ENCODE peak calls at places on chromosomes 1 and 21, in eight cellular contexts. One of them, this sample, is unnamed.

GRCh38 chr1:201274616-201275265 is 8.6 kb upstream of the PKP1 start:
- DNase-seq in stimulated activated CD4-positive, alpha-beta T cell treated with anti-CD3 and anti-CD28 coated beads, Interleukin-1b, Interleukin-23, amount 100 ng/mL, for 24 hours: no peak
- DNase-seq in cardiac fibroblast: no peak
- DNase-seq in hypothalamus: no peak
- DNase-seq in stimulated activated effector memory CD8-positive, alpha-beta T cell treated with anti-CD3 and anti-CD28 coated beads, Interleukin-12 subunit alpha, Interleukin-12 subunit beta, amount 100 ng/mL, for 72 hours: no peak
- DNase-seq in CD8-positive, alpha-beta memory T cell: no peak
- DNase-seq in activated naive CD8-positive, alpha-beta T cell treated with anti-CD3 and anti-CD28 coated beads, Interleukin-2, amount 50 U/mL, for 16 hours: no peak
- DNase-seq in KBM-7: no peak
- DNase-seq in this sample: no peak

GRCh38 chr1:14755518-14756252 is 157.2 kb downstream of the KAZN start:
- DNase-seq in activated naive CD8-positive, alpha-beta T cell treated with anti-CD3 and anti-CD28 coated beads, Interleukin-2, amount 50 U/mL, for 16 hours: no peak
- DNase-seq in stimulated activated CD4-positive, alpha-beta T cell treated with anti-CD3 and anti-CD28 coated beads, Interleukin-1b, Interleukin-23, amount 100 ng/mL, for 24 hours: no peak
- DNase-seq in KBM-7: peak
- DNase-seq in hypothalamus: no peak
- DNase-seq in cardiac fibroblast: no peak
- DNase-seq in stimulated activated effector memory CD8-positive, alpha-beta T cell treated with anti-CD3 and anti-CD28 coated beads, Interleukin-12 subunit alpha, Interleukin-12 subunit beta, amount 100 ng/mL, for 72 hours: no peak
- DNase-seq in CD8-positive, alpha-beta memory T cell: no peak
- DNase-seq in this sample: no peak

GRCh38 chr1:21497466-21498061 is 11.7 kb upstream of the ALPL start:
- DNase-seq in stimulated activated effector memory CD8-positive, alpha-beta T cell treated with anti-CD3 and anti-CD28 coated beads, Interleukin-12 subunit alpha, Interleukin-12 subunit beta, amount 100 ng/mL, for 72 hours: no peak
- DNase-seq in hypothalamus: no peak
- DNase-seq in stimulated activated CD4-positive, alpha-beta T cell treated with anti-CD3 and anti-CD28 coated beads, Interleukin-1b, Interleukin-23, amount 100 ng/mL, for 24 hours: no peak
- DNase-seq in cardiac fibroblast: no peak
- DNase-seq in activated naive CD8-positive, alpha-beta T cell treated with anti-CD3 and anti-CD28 coated beads, Interleukin-2, amount 50 U/mL, for 16 hours: no peak
- DNase-seq in KBM-7: no peak
- DNase-seq in CD8-positive, alpha-beta memory T cell: no peak
- DNase-seq in this sample: no peak

GRCh38 chr1:66705100-66705499 is 47.2 kb upstream of the DYNLT5 start:
- DNase-seq in cardiac fibroblast: no peak
- DNase-seq in KBM-7: no peak
- DNase-seq in stimulated activated CD4-positive, alpha-beta T cell treated with anti-CD3 and anti-CD28 coated beads, Interleukin-1b, Interleukin-23, amount 100 ng/mL, for 24 hours: no peak
- DNase-seq in hypothalamus: no peak
- DNase-seq in activated naive CD8-positive, alpha-beta T cell treated with anti-CD3 and anti-CD28 coated beads, Interleukin-2, amount 50 U/mL, for 16 hours: no peak
- DNase-seq in CD8-positive, alpha-beta memory T cell: no peak
- DNase-seq in stimulated activated effector memory CD8-positive, alpha-beta T cell treated with anti-CD3 and anti-CD28 coated beads, Interleukin-12 subunit alpha, Interleukin-12 subunit beta, amount 100 ng/mL, for 72 hours: no peak
- DNase-seq in this sample: no peak

GRCh38 chr1:26744075-26744958 is 43.4 kb upstream of the PIGV start:
- DNase-seq in cardiac fibroblast: peak
- DNase-seq in CD8-positive, alpha-beta memory T cell: peak
- DNase-seq in activated naive CD8-positive, alpha-beta T cell treated with anti-CD3 and anti-CD28 coated beads, Interleukin-2, amount 50 U/mL, for 16 hours: peak
- DNase-seq in hypothalamus: peak
- DNase-seq in stimulated activated effector memory CD8-positive, alpha-beta T cell treated with anti-CD3 and anti-CD28 coated beads, Interleukin-12 subunit alpha, Interleukin-12 subunit beta, amount 100 ng/mL, for 72 hours: peak
- DNase-seq in stimulated activated CD4-positive, alpha-beta T cell treated with anti-CD3 and anti-CD28 coated beads, Interleukin-1b, Interleukin-23, amount 100 ng/mL, for 24 hours: peak
- DNase-seq in KBM-7: peak
- DNase-seq in this sample: peak

GRCh38 chr1:30612666-30613065 is 110.7 kb downstream of the MATN1 start:
- DNase-seq in stimulated activated effector memory CD8-positive, alpha-beta T cell treated with anti-CD3 and anti-CD28 coated beads, Interleukin-12 subunit alpha, Interleukin-12 subunit beta, amount 100 ng/mL, for 72 hours: no peak
- DNase-seq in hypothalamus: no peak
- DNase-seq in activated naive CD8-positive, alpha-beta T cell treated with anti-CD3 and anti-CD28 coated beads, Interleukin-2, amount 50 U/mL, for 16 hours: no peak
- DNase-seq in stimulated activated CD4-positive, alpha-beta T cell treated with anti-CD3 and anti-CD28 coated beads, Interleukin-1b, Interleukin-23, amount 100 ng/mL, for 24 hours: no peak
- DNase-seq in KBM-7: no peak
- DNase-seq in cardiac fibroblast: no peak
- DNase-seq in CD8-positive, alpha-beta memory T cell: no peak
- DNase-seq in this sample: no peak

GRCh38 chr1:93960641-93961147 is 51.5 kb upstream of the GCLM start:
- DNase-seq in stimulated activated CD4-positive, alpha-beta T cell treated with anti-CD3 and anti-CD28 coated beads, Interleukin-1b, Interleukin-23, amount 100 ng/mL, for 24 hours: no peak
- DNase-seq in activated naive CD8-positive, alpha-beta T cell treated with anti-CD3 and anti-CD28 coated beads, Interleukin-2, amount 50 U/mL, for 16 hours: no peak
- DNase-seq in CD8-positive, alpha-beta memory T cell: no peak
- DNase-seq in KBM-7: no peak
- DNase-seq in stimulated activated effector memory CD8-positive, alpha-beta T cell treated with anti-CD3 and anti-CD28 coated beads, Interleukin-12 subunit alpha, Interleukin-12 subunit beta, amount 100 ng/mL, for 72 hours: no peak
- DNase-seq in hypothalamus: no peak
- DNase-seq in cardiac fibroblast: no peak
- DNase-seq in this sample: no peak

GRCh38 chr1:12019858-12020509 is 686 bp downstream of the MIIP start:
- DNase-seq in cardiac fibroblast: peak
- DNase-seq in hypothalamus: no peak
- DNase-seq in CD8-positive, alpha-beta memory T cell: no peak
- DNase-seq in activated naive CD8-positive, alpha-beta T cell treated with anti-CD3 and anti-CD28 coated beads, Interleukin-2, amount 50 U/mL, for 16 hours: no peak
- DNase-seq in stimulated activated effector memory CD8-positive, alpha-beta T cell treated with anti-CD3 and anti-CD28 coated beads, Interleukin-12 subunit alpha, Interleukin-12 subunit beta, amount 100 ng/mL, for 72 hours: no peak
- DNase-seq in KBM-7: peak
- DNase-seq in stimulated activated CD4-positive, alpha-beta T cell treated with anti-CD3 and anti-CD28 coated beads, Interleukin-1b, Interleukin-23, amount 100 ng/mL, for 24 hours: no peak
- DNase-seq in this sample: no peak

GRCh38 chr1:12613180-12613579 is 4.8 kb downstream of the DHRS3 start:
- DNase-seq in activated naive CD8-positive, alpha-beta T cell treated with anti-CD3 and anti-CD28 coated beads, Interleukin-2, amount 50 U/mL, for 16 hours: no peak
- DNase-seq in cardiac fibroblast: no peak
- DNase-seq in hypothalamus: no peak
- DNase-seq in stimulated activated CD4-positive, alpha-beta T cell treated with anti-CD3 and anti-CD28 coated beads, Interleukin-1b, Interleukin-23, amount 100 ng/mL, for 24 hours: no peak
- DNase-seq in stimulated activated effector memory CD8-positive, alpha-beta T cell treated with anti-CD3 and anti-CD28 coated beads, Interleukin-12 subunit alpha, Interleukin-12 subunit beta, amount 100 ng/mL, for 72 hours: no peak
- DNase-seq in KBM-7: no peak
- DNase-seq in CD8-positive, alpha-beta memory T cell: no peak
- DNase-seq in this sample: no peak

GRCh38 chr1:113390871-113391642 is 742 bp downstream of the MAGI3 start:
- DNase-seq in stimulated activated effector memory CD8-positive, alpha-beta T cell treated with anti-CD3 and anti-CD28 coated beads, Interleukin-12 subunit alpha, Interleukin-12 subunit beta, amount 100 ng/mL, for 72 hours: peak
- DNase-seq in stimulated activated CD4-positive, alpha-beta T cell treated with anti-CD3 and anti-CD28 coated beads, Interleukin-1b, Interleukin-23, amount 100 ng/mL, for 24 hours: peak
- DNase-seq in activated naive CD8-positive, alpha-beta T cell treated with anti-CD3 and anti-CD28 coated beads, Interleukin-2, amount 50 U/mL, for 16 hours: no peak
- DNase-seq in KBM-7: peak
- DNase-seq in cardiac fibroblast: peak
- DNase-seq in CD8-positive, alpha-beta memory T cell: peak
- DNase-seq in hypothalamus: peak
- DNase-seq in this sample: no peak

GRCh38 chr1:13708380-13709010 is 8.5 kb downstream of the PRDM2 start:
- DNase-seq in activated naive CD8-positive, alpha-beta T cell treated with anti-CD3 and anti-CD28 coated beads, Interleukin-2, amount 50 U/mL, for 16 hours: no peak
- DNase-seq in KBM-7: no peak
- DNase-seq in stimulated activated effector memory CD8-positive, alpha-beta T cell treated with anti-CD3 and anti-CD28 coated beads, Interleukin-12 subunit alpha, Interleukin-12 subunit beta, amount 100 ng/mL, for 72 hours: no peak
- DNase-seq in cardiac fibroblast: no peak
- DNase-seq in CD8-positive, alpha-beta memory T cell: no peak
- DNase-seq in hypothalamus: no peak
- DNase-seq in stimulated activated CD4-positive, alpha-beta T cell treated with anti-CD3 and anti-CD28 coated beads, Interleukin-1b, Interleukin-23, amount 100 ng/mL, for 24 hours: no peak
- DNase-seq in this sample: no peak

GRCh38 chr1:197567442-197567841 is 207.8 kb downstream of the DENND1B start:
- DNase-seq in activated naive CD8-positive, alpha-beta T cell treated with anti-CD3 and anti-CD28 coated beads, Interleukin-2, amount 50 U/mL, for 16 hours: no peak
- DNase-seq in KBM-7: no peak
- DNase-seq in stimulated activated effector memory CD8-positive, alpha-beta T cell treated with anti-CD3 and anti-CD28 coated beads, Interleukin-12 subunit alpha, Interleukin-12 subunit beta, amount 100 ng/mL, for 72 hours: no peak
- DNase-seq in CD8-positive, alpha-beta memory T cell: no peak
- DNase-seq in stimulated activated CD4-positive, alpha-beta T cell treated with anti-CD3 and anti-CD28 coated beads, Interleukin-1b, Interleukin-23, amount 100 ng/mL, for 24 hours: no peak
- DNase-seq in hypothalamus: no peak
- DNase-seq in cardiac fibroblast: no peak
- DNase-seq in this sample: no peak

GRCh38 chr1:20368866-20369545 is 78.3 kb downstream of the VWA5B1 start:
- DNase-seq in stimulated activated effector memory CD8-positive, alpha-beta T cell treated with anti-CD3 and anti-CD28 coated beads, Interleukin-12 subunit alpha, Interleukin-12 subunit beta, amount 100 ng/mL, for 72 hours: no peak
- DNase-seq in CD8-positive, alpha-beta memory T cell: no peak
- DNase-seq in stimulated activated CD4-positive, alpha-beta T cell treated with anti-CD3 and anti-CD28 coated beads, Interleukin-1b, Interleukin-23, amount 100 ng/mL, for 24 hours: no peak
- DNase-seq in hypothalamus: no peak
- DNase-seq in KBM-7: no peak
- DNase-seq in activated naive CD8-positive, alpha-beta T cell treated with anti-CD3 and anti-CD28 coated beads, Interleukin-2, amount 50 U/mL, for 16 hours: no peak
- DNase-seq in cardiac fibroblast: no peak
- DNase-seq in this sample: no peak

GRCh38 chr1:166730299-166730888 is 108.9 kb upstream of the POGK start:
- DNase-seq in KBM-7: peak
- DNase-seq in activated naive CD8-positive, alpha-beta T cell treated with anti-CD3 and anti-CD28 coated beads, Interleukin-2, amount 50 U/mL, for 16 hours: no peak
- DNase-seq in hypothalamus: no peak
- DNase-seq in stimulated activated CD4-positive, alpha-beta T cell treated with anti-CD3 and anti-CD28 coated beads, Interleukin-1b, Interleukin-23, amount 100 ng/mL, for 24 hours: no peak
- DNase-seq in cardiac fibroblast: no peak
- DNase-seq in CD8-positive, alpha-beta memory T cell: no peak
- DNase-seq in stimulated activated effector memory CD8-positive, alpha-beta T cell treated with anti-CD3 and anti-CD28 coated beads, Interleukin-12 subunit alpha, Interleukin-12 subunit beta, amount 100 ng/mL, for 72 hours: no peak
- DNase-seq in this sample: no peak

GRCh38 chr21:31335957-31336738 is 7.9 kb downstream of the TIAM1 start:
- DNase-seq in activated naive CD8-positive, alpha-beta T cell treated with anti-CD3 and anti-CD28 coated beads, Interleukin-2, amount 50 U/mL, for 16 hours: no peak
- DNase-seq in stimulated activated CD4-positive, alpha-beta T cell treated with anti-CD3 and anti-CD28 coated beads, Interleukin-1b, Interleukin-23, amount 100 ng/mL, for 24 hours: no peak
- DNase-seq in stimulated activated effector memory CD8-positive, alpha-beta T cell treated with anti-CD3 and anti-CD28 coated beads, Interleukin-12 subunit alpha, Interleukin-12 subunit beta, amount 100 ng/mL, for 72 hours: no peak
- DNase-seq in cardiac fibroblast: peak
- DNase-seq in hypothalamus: no peak
- DNase-seq in CD8-positive, alpha-beta memory T cell: no peak
- DNase-seq in KBM-7: no peak
- DNase-seq in this sample: no peak

GRCh38 chr1:227058321-227058751 is 118.2 kb downstream of the COQ8A start:
- DNase-seq in CD8-positive, alpha-beta memory T cell: no peak
- DNase-seq in stimulated activated CD4-positive, alpha-beta T cell treated with anti-CD3 and anti-CD28 coated beads, Interleukin-1b, Interleukin-23, amount 100 ng/mL, for 24 hours: no peak
- DNase-seq in activated naive CD8-positive, alpha-beta T cell treated with anti-CD3 and anti-CD28 coated beads, Interleukin-2, amount 50 U/mL, for 16 hours: no peak
- DNase-seq in KBM-7: no peak
- DNase-seq in hypothalamus: no peak
- DNase-seq in cardiac fibroblast: peak
- DNase-seq in stimulated activated effector memory CD8-positive, alpha-beta T cell treated with anti-CD3 and anti-CD28 coated beads, Interleukin-12 subunit alpha, Interleukin-12 subunit beta, amount 100 ng/mL, for 72 hours: no peak
- DNase-seq in this sample: no peak

GRCh38 chr1:47563206-47563605 is 125.4 kb downstream of the FOXD2 start:
- DNase-seq in hypothalamus: no peak
- DNase-seq in cardiac fibroblast: no peak
- DNase-seq in stimulated activated CD4-positive, alpha-beta T cell treated with anti-CD3 and anti-CD28 coated beads, Interleukin-1b, Interleukin-23, amount 100 ng/mL, for 24 hours: no peak
- DNase-seq in CD8-positive, alpha-beta memory T cell: no peak
- DNase-seq in activated naive CD8-positive, alpha-beta T cell treated with anti-CD3 and anti-CD28 coated beads, Interleukin-2, amount 50 U/mL, for 16 hours: no peak
- DNase-seq in KBM-7: peak
- DNase-seq in stimulated activated effector memory CD8-positive, alpha-beta T cell treated with anti-CD3 and anti-CD28 coated beads, Interleukin-12 subunit alpha, Interleukin-12 subunit beta, amount 100 ng/mL, for 72 hours: no peak
- DNase-seq in this sample: no peak

GRCh38 chr1:162892916-162893714 is 32.1 kb upstream of the CCDC190 start:
- DNase-seq in stimulated activated CD4-positive, alpha-beta T cell treated with anti-CD3 and anti-CD28 coated beads, Interleukin-1b, Interleukin-23, amount 100 ng/mL, for 24 hours: no peak
- DNase-seq in KBM-7: peak
- DNase-seq in activated naive CD8-positive, alpha-beta T cell treated with anti-CD3 and anti-CD28 coated beads, Interleukin-2, amount 50 U/mL, for 16 hours: no peak
- DNase-seq in stimulated activated effector memory CD8-positive, alpha-beta T cell treated with anti-CD3 and anti-CD28 coated beads, Interleukin-12 subunit alpha, Interleukin-12 subunit beta, amount 100 ng/mL, for 72 hours: no peak
- DNase-seq in hypothalamus: no peak
- DNase-seq in CD8-positive, alpha-beta memory T cell: no peak
- DNase-seq in cardiac fibroblast: peak
- DNase-seq in this sample: no peak

GRCh38 chr1:235557495-235557894 is 53.2 kb upstream of the B3GALNT2 start:
- DNase-seq in activated naive CD8-positive, alpha-beta T cell treated with anti-CD3 and anti-CD28 coated beads, Interleukin-2, amount 50 U/mL, for 16 hours: no peak
- DNase-seq in cardiac fibroblast: no peak
- DNase-seq in stimulated activated CD4-positive, alpha-beta T cell treated with anti-CD3 and anti-CD28 coated beads, Interleukin-1b, Interleukin-23, amount 100 ng/mL, for 24 hours: peak
- DNase-seq in stimulated activated effector memory CD8-positive, alpha-beta T cell treated with anti-CD3 and anti-CD28 coated beads, Interleukin-12 subunit alpha, Interleukin-12 subunit beta, amount 100 ng/mL, for 72 hours: peak
- DNase-seq in KBM-7: peak
- DNase-seq in hypothalamus: no peak
- DNase-seq in CD8-positive, alpha-beta memory T cell: no peak
- DNase-seq in this sample: no peak

GRCh38 chr1:34590211-34590623 is 164.6 kb upstream of the GJB5 start:
- DNase-seq in KBM-7: no peak
- DNase-seq in CD8-positive, alpha-beta memory T cell: no peak
- DNase-seq in stimulated activated effector memory CD8-positive, alpha-beta T cell treated with anti-CD3 and anti-CD28 coated beads, Interleukin-12 subunit alpha, Interleukin-12 subunit beta, amount 100 ng/mL, for 72 hours: no peak
- DNase-seq in cardiac fibroblast: no peak
- DNase-seq in stimulated activated CD4-positive, alpha-beta T cell treated with anti-CD3 and anti-CD28 coated beads, Interleukin-1b, Interleukin-23, amount 100 ng/mL, for 24 hours: no peak
- DNase-seq in activated naive CD8-positive, alpha-beta T cell treated with anti-CD3 and anti-CD28 coated beads, Interleukin-2, amount 50 U/mL, for 16 hours: no peak
- DNase-seq in hypothalamus: no peak
- DNase-seq in this sample: no peak

GRCh38 chr1:20551945-20552727 is at the start of gene FAM43B:
- DNase-seq in cardiac fibroblast: peak
- DNase-seq in activated naive CD8-positive, alpha-beta T cell treated with anti-CD3 and anti-CD28 coated beads, Interleukin-2, amount 50 U/mL, for 16 hours: no peak
- DNase-seq in KBM-7: no peak
- DNase-seq in CD8-positive, alpha-beta memory T cell: no peak
- DNase-seq in hypothalamus: peak
- DNase-seq in stimulated activated CD4-positive, alpha-beta T cell treated with anti-CD3 and anti-CD28 coated beads, Interleukin-1b, Interleukin-23, amount 100 ng/mL, for 24 hours: no peak
- DNase-seq in stimulated activated effector memory CD8-positive, alpha-beta T cell treated with anti-CD3 and anti-CD28 coated beads, Interleukin-12 subunit alpha, Interleukin-12 subunit beta, amount 100 ng/mL, for 72 hours: no peak
- DNase-seq in this sample: no peak

GRCh38 chr1:55089683-55090082 is 50.3 kb downstream of the PCSK9 start:
- DNase-seq in CD8-positive, alpha-beta memory T cell: no peak
- DNase-seq in stimulated activated effector memory CD8-positive, alpha-beta T cell treated with anti-CD3 and anti-CD28 coated beads, Interleukin-12 subunit alpha, Interleukin-12 subunit beta, amount 100 ng/mL, for 72 hours: no peak
- DNase-seq in cardiac fibroblast: peak
- DNase-seq in KBM-7: no peak
- DNase-seq in hypothalamus: no peak
- DNase-seq in stimulated activated CD4-positive, alpha-beta T cell treated with anti-CD3 and anti-CD28 coated beads, Interleukin-1b, Interleukin-23, amount 100 ng/mL, for 24 hours: no peak
- DNase-seq in activated naive CD8-positive, alpha-beta T cell treated with anti-CD3 and anti-CD28 coated beads, Interleukin-2, amount 50 U/mL, for 16 hours: no peak
- DNase-seq in this sample: no peak

GRCh38 chr1:13930151-13930550 is 230.2 kb downstream of the PRDM2 start:
- DNase-seq in cardiac fibroblast: no peak
- DNase-seq in stimulated activated effector memory CD8-positive, alpha-beta T cell treated with anti-CD3 and anti-CD28 coated beads, Interleukin-12 subunit alpha, Interleukin-12 subunit beta, amount 100 ng/mL, for 72 hours: no peak
- DNase-seq in activated naive CD8-positive, alpha-beta T cell treated with anti-CD3 and anti-CD28 coated beads, Interleukin-2, amount 50 U/mL, for 16 hours: no peak
- DNase-seq in CD8-positive, alpha-beta memory T cell: no peak
- DNase-seq in KBM-7: peak
- DNase-seq in hypothalamus: no peak
- DNase-seq in stimulated activated CD4-positive, alpha-beta T cell treated with anti-CD3 and anti-CD28 coated beads, Interleukin-1b, Interleukin-23, amount 100 ng/mL, for 24 hours: no peak
- DNase-seq in this sample: no peak

GRCh38 chr1:95039360-95040031 is 33.3 kb downstream of the ALG14 start:
- DNase-seq in stimulated activated effector memory CD8-positive, alpha-beta T cell treated with anti-CD3 and anti-CD28 coated beads, Interleukin-12 subunit alpha, Interleukin-12 subunit beta, amount 100 ng/mL, for 72 hours: no peak
- DNase-seq in hypothalamus: no peak
- DNase-seq in cardiac fibroblast: no peak
- DNase-seq in CD8-positive, alpha-beta memory T cell: no peak
- DNase-seq in activated naive CD8-positive, alpha-beta T cell treated with anti-CD3 and anti-CD28 coated beads, Interleukin-2, amount 50 U/mL, for 16 hours: no peak
- DNase-seq in stimulated activated CD4-positive, alpha-beta T cell treated with anti-CD3 and anti-CD28 coated beads, Interleukin-1b, Interleukin-23, amount 100 ng/mL, for 24 hours: no peak
- DNase-seq in KBM-7: no peak
- DNase-seq in this sample: no peak

GRCh38 chr1:117735045-117735992 is 129.5 kb downstream of the TENT5C start:
- DNase-seq in KBM-7: peak
- DNase-seq in activated naive CD8-positive, alpha-beta T cell treated with anti-CD3 and anti-CD28 coated beads, Interleukin-2, amount 50 U/mL, for 16 hours: no peak
- DNase-seq in CD8-positive, alpha-beta memory T cell: peak
- DNase-seq in stimulated activated CD4-positive, alpha-beta T cell treated with anti-CD3 and anti-CD28 coated beads, Interleukin-1b, Interleukin-23, amount 100 ng/mL, for 24 hours: no peak
- DNase-seq in cardiac fibroblast: peak
- DNase-seq in stimulated activated effector memory CD8-positive, alpha-beta T cell treated with anti-CD3 and anti-CD28 coated beads, Interleukin-12 subunit alpha, Interleukin-12 subunit beta, amount 100 ng/mL, for 72 hours: no peak
- DNase-seq in hypothalamus: no peak
- DNase-seq in this sample: no peak

GRCh38 chr1:190679444-190679843 is 201.8 kb upstream of the BRINP3 start:
- DNase-seq in hypothalamus: no peak
- DNase-seq in stimulated activated effector memory CD8-positive, alpha-beta T cell treated with anti-CD3 and anti-CD28 coated beads, Interleukin-12 subunit alpha, Interleukin-12 subunit beta, amount 100 ng/mL, for 72 hours: no peak
- DNase-seq in cardiac fibroblast: no peak
- DNase-seq in activated naive CD8-positive, alpha-beta T cell treated with anti-CD3 and anti-CD28 coated beads, Interleukin-2, amount 50 U/mL, for 16 hours: no peak
- DNase-seq in CD8-positive, alpha-beta memory T cell: no peak
- DNase-seq in stimulated activated CD4-positive, alpha-beta T cell treated with anti-CD3 and anti-CD28 coated beads, Interleukin-1b, Interleukin-23, amount 100 ng/mL, for 24 hours: no peak
- DNase-seq in KBM-7: no peak
- DNase-seq in this sample: no peak

GRCh38 chr1:118298397-118298796 is 113.4 kb upstream of the SPAG17 start:
- DNase-seq in CD8-positive, alpha-beta memory T cell: no peak
- DNase-seq in activated naive CD8-positive, alpha-beta T cell treated with anti-CD3 and anti-CD28 coated beads, Interleukin-2, amount 50 U/mL, for 16 hours: no peak
- DNase-seq in stimulated activated CD4-positive, alpha-beta T cell treated with anti-CD3 and anti-CD28 coated beads, Interleukin-1b, Interleukin-23, amount 100 ng/mL, for 24 hours: no peak
- DNase-seq in cardiac fibroblast: no peak
- DNase-seq in stimulated activated effector memory CD8-positive, alpha-beta T cell treated with anti-CD3 and anti-CD28 coated beads, Interleukin-12 subunit alpha, Interleukin-12 subunit beta, amount 100 ng/mL, for 72 hours: no peak
- DNase-seq in KBM-7: no peak
- DNase-seq in hypothalamus: no peak
- DNase-seq in this sample: no peak

GRCh38 chr1:49597436-49597835 is 426.3 kb downstream of the AGBL4 start:
- DNase-seq in CD8-positive, alpha-beta memory T cell: no peak
- DNase-seq in cardiac fibroblast: no peak
- DNase-seq in hypothalamus: no peak
- DNase-seq in KBM-7: no peak
- DNase-seq in stimulated activated effector memory CD8-positive, alpha-beta T cell treated with anti-CD3 and anti-CD28 coated beads, Interleukin-12 subunit alpha, Interleukin-12 subunit beta, amount 100 ng/mL, for 72 hours: no peak
- DNase-seq in stimulated activated CD4-positive, alpha-beta T cell treated with anti-CD3 and anti-CD28 coated beads, Interleukin-1b, Interleukin-23, amount 100 ng/mL, for 24 hours: no peak
- DNase-seq in activated naive CD8-positive, alpha-beta T cell treated with anti-CD3 and anti-CD28 coated beads, Interleukin-2, amount 50 U/mL, for 16 hours: no peak
- DNase-seq in this sample: no peak